ENCODE peak calls at places on chromosomes 7 and 10, in ten cellular contexts. V is tibial nerve, D is uterus, R is heart left ventricle, T is testis, J is right lobe of liver, F is NB4, I is body of pancreas, L is transverse colon, Q is lower leg skin. W is an unnamed sample.

GRCh38 chr10:129657297-129657974 is 190.4 kb downstream of the MGMT start:
- DNase-seq in J (no peak), R (no peak), I (no peak), D (no peak), Q (no peak), L (no peak), F (no peak), V (no peak), T (no peak), W (no peak)

GRCh38 chr10:122981066-122981464 is 864 bp downstream of the PSTK start:
- DNase-seq in L (no peak), Q (no peak), D (no peak), J (no peak), I (no peak), F (peak; percentile 75), R (no peak), T (no peak), V (no peak), W (no peak)

GRCh38 chr7:67440321-67440720 is 443.7 kb downstream of the TYW1 start:
- DNase-seq in V (no peak), L (no peak), T (no peak), F (no peak), J (no peak), D (no peak), Q (no peak), R (no peak), I (no peak), W (no peak)

GRCh38 chr10:88903715-88904114 is 23.7 kb downstream of the STAMBPL1 start:
- DNase-seq in V (no peak), R (no peak), T (no peak), J (no peak), I (no peak), D (no peak), Q (no peak), L (peak; percentile 48), F (no peak), W (no peak)

GRCh38 chr10:29798876-29799690 is 164.3 kb upstream of the SVIL start:
- DNase-seq in R (no peak), T (no peak), V (no peak), F (no peak), Q (no peak), I (no peak), D (no peak), L (no peak), J (no peak), W (no peak)

GRCh38 chr7:95577137-95577536 is 19.2 kb downstream of the PDK4 start:
- DNase-seq in R (no peak), T (no peak), F (no peak), V (no peak), L (no peak), Q (no peak), D (no peak), J (no peak), I (no peak), W (no peak)

GRCh38 chr10:5559642-5560141 is 34.9 kb downstream of the CALML3 start:
- DNase-seq in L (no peak), D (peak; percentile 12), V (no peak), T (no peak), J (peak; percentile 6), R (no peak), Q (no peak), F (no peak), I (no peak), W (no peak)

GRCh38 chr7:23475579-23475844 is 5.2 kb upstream of the IGF2BP3 start:
- DNase-seq in I (no peak), Q (no peak), V (no peak), F (no peak), L (no peak), R (no peak), T (no peak), D (no peak), J (no peak), W (no peak)

GRCh38 chr7:921071-921461 is 33.4 kb downstream of the ADAP1 start:
- DNase-seq in Q (no peak), L (no peak), V (no peak), D (peak; percentile 7), J (no peak), R (no peak), I (peak; percentile 2), T (no peak), F (no peak), W (no peak)

GRCh38 chr10:97426776-97427570 is 982 bp downstream of the PGAM1 start:
- DNase-seq in F (peak; percentile 58), V (no peak), D (no peak), Q (no peak), R (no peak), T (peak; percentile 28), L (no peak), J (no peak), I (peak; percentile 28), W (no peak)

GRCh38 chr7:155965010-155965409 is 152.7 kb upstream of the SHH start:
- DNase-seq in F (no peak), V (no peak), Q (no peak), I (no peak), L (no peak), D (no peak), T (no peak), R (no peak), J (no peak), W (no peak)

GRCh38 chr7:129740574-129740973 is 129.1 kb downstream of the NRF1 start:
- DNase-seq in T (no peak), V (no peak), Q (no peak), R (no peak), I (no peak), J (no peak), D (no peak), L (no peak), F (no peak), W (no peak)

GRCh38 chr7:114082934-114083647 is 164.3 kb upstream of the PPP1R3A start:
- DNase-seq in V (peak; percentile 10), R (peak; percentile 34), T (peak; percentile 18), F (no peak), D (peak; percentile 24), Q (no peak), J (peak; percentile 85), L (peak; percentile 46), I (peak; percentile 23), W (no peak)

GRCh38 chr7:5296627-5297226 is 14.0 kb downstream of the SLC29A4 start:
- DNase-seq in L (no peak), F (no peak), V (no peak), I (no peak), Q (no peak), D (no peak), T (peak; percentile 67), J (no peak), R (no peak), W (peak; percentile 22)

GRCh38 chr7:98231489-98232275 is 20.4 kb downstream of the TECPR1 start:
- DNase-seq in T (no peak), J (no peak), D (no peak), L (no peak), Q (no peak), F (no peak), I (no peak), R (no peak), V (no peak), W (no peak)

GRCh38 chr7:12239821-12240220 is 28.7 kb downstream of the TMEM106B start:
- DNase-seq in Q (no peak), T (no peak), R (no peak), D (no peak), F (peak; percentile 44), V (no peak), L (no peak), J (no peak), I (no peak), W (no peak)

GRCh38 chr7:157519246-157519645 is 182.4 kb downstream of the DNAJB6 start:
- DNase-seq in V (no peak), F (no peak), R (no peak), L (no peak), D (no peak), J (peak; percentile 33), I (no peak), T (no peak), Q (no peak), W (no peak)

GRCh38 chr7:73578342-73579124 is at the start of gene TBL2:
- DNase-seq in D (peak; percentile 99), Q (peak; percentile 98), R (peak; percentile 99), T (peak; percentile 100), I (peak; percentile 100), L (peak; percentile 100), F (peak; percentile 99), J (peak; percentile 99), V (peak; percentile 98), W (peak; percentile 99)

GRCh38 chr7:73585196-73585595 is 6.8 kb upstream of the TBL2 start:
- DNase-seq in R (no peak), D (no peak), L (no peak), I (no peak), J (no peak), Q (no peak), V (no peak), T (no peak), F (no peak), W (no peak)

GRCh38 chr7:73577627-73578341 is 595 bp downstream of the TBL2 start:
- DNase-seq in D (no peak), F (peak; percentile 54), I (peak; percentile 31), Q (no peak), R (peak; percentile 58), T (no peak), J (no peak), L (peak; percentile 21), V (peak; percentile 8), W (no peak)

GRCh38 chr7:73586911-73587310 is 8.5 kb upstream of the TBL2 start:
- DNase-seq in Q (no peak), I (no peak), V (no peak), J (no peak), R (no peak), D (no peak), F (no peak), L (no peak), T (no peak), W (no peak)

GRCh38 chr7:73582664-73583202 is 4.4 kb upstream of the TBL2 start:
- DNase-seq in T (no peak), L (no peak), R (no peak), F (no peak), I (no peak), D (no peak), Q (no peak), J (no peak), V (no peak), W (no peak)
- TF ChIP-seq POLR2A in T (no peak), L (no peak), R (no peak), F (no peak), I (no peak), D (no peak), Q (no peak), J (no peak), V (no peak), W (no peak)

GRCh38 chr10:71773221-71773971 is at the start of gene VSIR:
- DNase-seq in T (peak; percentile 88), I (peak; percentile 78), D (peak; percentile 95), J (peak; percentile 85), V (peak; percentile 91), Q (peak; percentile 86), L (peak; percentile 94), R (peak; percentile 95), F (peak; percentile 94), W (peak; percentile 79)
- TF ChIP-seq POLR2A in T (no peak), I (peak; percentile 77), D (peak; percentile 96), J (peak; percentile 94), V (peak; percentile 96), Q (no peak), L (peak; percentile 98), R (peak; percentile 91), F (peak; percentile 54), W (peak; percentile 96)

GRCh38 chr7:100586266-100587025 is at the start of gene FBXO24:
- DNase-seq in D (peak; percentile 100), Q (peak; percentile 100), V (peak; percentile 99), R (peak; percentile 100), L (peak; percentile 100), F (peak; percentile 100), T (peak; percentile 99), J (peak; percentile 100), I (peak; percentile 99), W (peak; percentile 100)
- TF ChIP-seq POLR2A in D (peak; percentile 51), Q (no peak), V (peak; percentile 2), R (no peak), L (no peak), F (peak; percentile 84), T (peak; percentile 42), J (no peak), I (no peak), W (peak; percentile 46)

GRCh38 chr10:79148452-79149344 is 79.9 kb downstream of the ZMIZ1 start:
- DNase-seq in D (peak; percentile 71), L (peak; percentile 72), F (no peak), V (peak; percentile 67), T (peak; percentile 60), I (no peak), J (peak; percentile 94), Q (peak; percentile 77), R (peak; percentile 90), W (peak; percentile 49)
- TF ChIP-seq POLR2A in D (no peak), L (peak; percentile 14), F (no peak), V (no peak), T (no peak), I (no peak), J (peak; percentile 18), Q (no peak), R (no peak), W (peak; percentile 41)

W was measured in prostate gland.